ENCODE peak calls at places on chromosomes 13 and 19, in four cellular contexts. A is T follicular helper cell, D is tibial artery, X is A172. F is an unnamed sample.

GRCh38 chr13:104740616-104741222 is 1674.5 kb upstream of the SLC10A2 start:
- DNase-seq in A (no peak), X (no peak), D (no peak), F (no peak)

GRCh38 chr13:44422755-44423643 is 49.4 kb downstream of the SERP2 start:
- DNase-seq in D (no peak), X (no peak), A (no peak), F (no peak)

GRCh38 chr19:13099073-13099999 is 3.3 kb downstream of the LYL1 start:
- DNase-seq in D (peak), X (no peak), A (peak), F (no peak)

GRCh38 chr19:13095393-13095784 is 7.3 kb downstream of the LYL1 start:
- DNase-seq in X (no peak), D (no peak), A (no peak), F (no peak)

GRCh38 chr19:39154626-39155100 is 29.1 kb downstream of the PAK4 start:
- DNase-seq in D (no peak), X (no peak), A (no peak), F (no peak)

GRCh38 chr19:15187026-15188007 is 13.5 kb downstream of the NOTCH3 start:
- DNase-seq in A (no peak), D (no peak), X (peak), F (no peak)

GRCh38 chr13:113658836-113659235 is 838 bp upstream of the ATP4B start:
- DNase-seq in A (no peak), X (no peak), D (peak), F (no peak)

GRCh38 chr19:18710986-18711751 is 27.7 kb downstream of the CRTC1 start:
- DNase-seq in X (no peak), D (peak), A (no peak), F (peak)

GRCh38 chr13:97288486-97288900 is 66.4 kb downstream of the MBNL2 start:
- DNase-seq in A (no peak), X (no peak), D (no peak), F (no peak)

GRCh38 chr13:39493966-39494365 is 109.0 kb downstream of the LHFPL6 start:
- DNase-seq in D (no peak), A (no peak), X (no peak), F (no peak)

GRCh38 chr19:19040417-19040816 is 7.0 kb downstream of the ARMC6 start:
- DNase-seq in X (no peak), A (no peak), D (peak), F (peak)

F was measured in thoracic aorta.